ENCODE peak calls at places on chromosomes 6 and 20, in five cellular contexts. A is CD8-positive, alpha-beta memory T cell; Q is CD4-positive, CD25-positive, alpha-beta regulatory T cell; U is D341Med; P is GDM1. T is an unnamed sample.

GRCh38 chr6:106450645-106451044 is 90.1 kb downstream of the CRYBG1 start:
- DNase-seq in U (no peak), Q (no peak), P (no peak), A (no peak), T (no peak)

GRCh38 chr6:105911106-105911629 is 175.0 kb upstream of the PRDM1 start:
- DNase-seq in A (no peak), Q (no peak), P (no peak), U (no peak), T (no peak)

GRCh38 chr6:3281669-3282460 is 23.1 kb downstream of the PSMG4 start:
- DNase-seq in P (no peak), Q (no peak), A (no peak), U (no peak), T (no peak)

GRCh38 chr20:14449323-14449722 is 111.9 kb upstream of the FLRT3 start:
- DNase-seq in Q (no peak), U (no peak), A (no peak), P (no peak), T (no peak)

GRCh38 chr6:145148392-145149175 is 586.7 kb downstream of the EPM2A start:
- DNase-seq in P (no peak), Q (no peak), U (no peak), A (no peak), T (no peak)

GRCh38 chr20:6265204-6265904 is 142.5 kb upstream of the FERMT1 start:
- DNase-seq in P (no peak), Q (no peak), U (peak), A (no peak), T (no peak)

GRCh38 chr6:17885889-17886576 is 101.4 kb downstream of the KIF13A start:
- DNase-seq in P (no peak), A (no peak), Q (no peak), U (no peak), T (no peak)

GRCh38 chr20:17969276-17969883 is 562 bp downstream of the MGME1 start:
- DNase-seq in P (peak), A (peak), Q (peak), U (peak), T (no peak)

GRCh38 chr20:20463933-20464374 is 96.0 kb downstream of the INSM1 start:
- DNase-seq in A (no peak), U (no peak), Q (no peak), P (no peak), T (no peak)

GRCh38 chr6:107466062-107466461 is 6.7 kb upstream of the PDSS2 start:
- DNase-seq in P (no peak), A (no peak), U (no peak), Q (no peak), T (no peak)

GRCh38 chr20:24164360-24164759 is 175.8 kb upstream of the GGTLC1 start:
- DNase-seq in P (no peak), A (peak), Q (peak), U (no peak), T (no peak)

GRCh38 chr6:106027760-106028159 is 58.4 kb upstream of the PRDM1 start:
- DNase-seq in P (no peak), A (no peak), U (no peak), Q (no peak), T (no peak)

GRCh38 chr20:21514553-21515251 is 838 bp upstream of the NKX2-2 start:
- DNase-seq in U (peak), P (no peak), Q (no peak), A (no peak), T (no peak)

GRCh38 chr20:35226775-35227681 is 538 bp downstream of the MMP24 start:
- DNase-seq in A (peak), P (peak), U (peak), Q (peak), T (no peak)

GRCh38 chr6:14146459-14147096 is 29.0 kb downstream of the CD83 start:
- DNase-seq in U (no peak), Q (no peak), P (no peak), A (no peak), T (no peak)

GRCh38 chr6:63806573-63806913 is 170.9 kb downstream of the PHF3 start:
- DNase-seq in P (no peak), Q (no peak), U (no peak), A (no peak), T (no peak)

GRCh38 chr6:127192911-127193503 is 73.7 kb upstream of the RNF146 start:
- DNase-seq in P (no peak), A (no peak), Q (no peak), U (no peak), T (no peak)

GRCh38 chr6:31402324-31403282 is 792 bp upstream of the MICA start:
- DNase-seq in P (no peak), A (peak), Q (peak), U (no peak), T (no peak)

GRCh38 chr6:158033077-158033750 is 51.6 kb downstream of the SYNJ2 start:
- DNase-seq in Q (no peak), A (no peak), P (no peak), U (no peak), T (no peak)

GRCh38 chr6:12060780-12061619 is 48.9 kb downstream of the HIVEP1 start:
- DNase-seq in Q (peak), P (peak), U (no peak), A (peak), T (no peak)

GRCh38 chr6:123745877-123746276 is 57.8 kb upstream of the NKAIN2 start:
- DNase-seq in P (no peak), A (no peak), Q (no peak), U (no peak), T (no peak)

GRCh38 chr20:57513199-57513598 is 11.7 kb downstream of the CTCFL start:
- DNase-seq in P (no peak), A (no peak), U (no peak), Q (no peak), T (no peak)

GRCh38 chr20:32509639-32510066 is 75.5 kb downstream of the NOL4L start:
- DNase-seq in U (no peak), Q (peak), P (no peak), A (peak), T (no peak)

GRCh38 chr20:32062776-32063170 is 10.7 kb downstream of the HCK start:
- DNase-seq in A (no peak), U (no peak), P (peak), Q (no peak), T (no peak)

GRCh38 chr6:31915756-31916155 is 11.8 kb upstream of the C2 start:
- DNase-seq in Q (no peak), P (no peak), U (no peak), A (no peak), T (no peak)

GRCh38 chr6:106961801-106962200 is 12.7 kb downstream of the CD24 start:
- DNase-seq in U (no peak), P (no peak), A (no peak), Q (no peak), T (no peak)

GRCh38 chr20:9520096-9520495 is 5.7 kb downstream of the LAMP5 start:
- DNase-seq in P (no peak), A (no peak), Q (no peak), U (no peak), T (no peak)

GRCh38 chr6:84825461-84825860 is 61.1 kb upstream of the TBX18 start:
- DNase-seq in P (no peak), U (no peak), Q (no peak), A (no peak), T (no peak)

GRCh38 chr6:143575440-143575839 is 63.9 kb upstream of the FUCA2 start:
- DNase-seq in P (peak), Q (peak), U (peak), A (peak), T (no peak)

GRCh38 chr6:46293641-46294316 is 123.0 kb upstream of the ENPP5 start:
- DNase-seq in U (no peak), P (no peak), Q (no peak), A (no peak), T (no peak)

GRCh38 chr20:14510341-14510740 is 172.9 kb upstream of the FLRT3 start:
- DNase-seq in U (no peak), A (no peak), Q (no peak), P (no peak), T (no peak)